ENCODE peak calls at places on chromosomes 7 and 10, in eight cellular contexts. T is A549, G is right lobe of liver, V is body of pancreas, J is adrenal gland, K is heart left ventricle, X is lower leg skin, M is IMR-90. H is an unnamed sample.

GRCh38 chr10:120423350-120424197 is 33.5 kb upstream of the PLPP4 start:
- DNase-seq in T (peak), G (peak), V (peak), J (peak), K (no peak), X (peak), M (peak), H (no peak)

GRCh38 chr7:147509052-147509480 is 1081.5 kb upstream of the C7orf33 start:
- DNase-seq in T (no peak), G (no peak), V (no peak), J (no peak), K (no peak), X (no peak), M (peak), H (no peak)

GRCh38 chr10:90181251-90181691 is 479.9 kb downstream of the KIF20B start:
- DNase-seq in T (no peak), G (no peak), V (no peak), J (no peak), K (no peak), X (no peak), M (no peak), H (no peak)

GRCh38 chr7:35286986-35287385 is 33.1 kb upstream of the TBX20 start:
- DNase-seq in T (no peak), G (no peak), V (no peak), J (no peak), K (no peak), X (no peak), M (no peak), H (no peak)

GRCh38 chr10:58299580-58299979 is 30.6 kb downstream of the CISD1 start:
- DNase-seq in T (peak), G (peak), V (peak), J (peak), K (peak), X (peak), M (peak), H (no peak)

GRCh38 chr7:74299401-74299800 is 10.2 kb downstream of the CLIP2 start:
- DNase-seq in T (no peak), G (no peak), V (no peak), J (no peak), K (no peak), X (no peak), M (no peak), H (no peak)

GRCh38 chr10:33071857-33072256 is 113.8 kb upstream of the ITGB1 start:
- DNase-seq in T (no peak), G (no peak), V (no peak), J (no peak), K (no peak), X (no peak), M (no peak), H (no peak)

GRCh38 chr7:125834421-125834820 is 904.8 kb upstream of the POT1 start:
- DNase-seq in T (no peak), G (no peak), V (no peak), J (no peak), K (no peak), X (no peak), M (no peak), H (no peak)

GRCh38 chr10:22310928-22311327 is 5.3 kb upstream of the COMMD3 start:
- DNase-seq in T (no peak), G (no peak), V (no peak), J (no peak), K (no peak), X (no peak), M (no peak), H (no peak)

GRCh38 chr10:26528048-26528447 is 89.9 kb downstream of the APBB1IP start:
- DNase-seq in T (no peak), G (no peak), V (no peak), J (peak), K (no peak), X (no peak), M (no peak), H (no peak)

GRCh38 chr7:52017802-52018679 is 701.4 kb upstream of the COBL start:
- DNase-seq in T (peak), G (peak), V (peak), J (no peak), K (no peak), X (no peak), M (no peak), H (no peak)

GRCh38 chr7:31948041-31948440 is 122.2 kb downstream of the PDE1C start:
- DNase-seq in T (peak), G (no peak), V (no peak), J (no peak), K (no peak), X (no peak), M (peak), H (no peak)

GRCh38 chr7:1481300-1481699 is 22.0 kb upstream of the MICALL2 start:
- DNase-seq in T (no peak), G (no peak), V (no peak), J (no peak), K (no peak), X (no peak), M (no peak), H (no peak)

GRCh38 chr10:127041561-127041960 is 136.3 kb downstream of the DOCK1 start:
- DNase-seq in T (no peak), G (no peak), V (no peak), J (peak), K (no peak), X (no peak), M (peak), H (no peak)

GRCh38 chr7:137337902-137338301 is 5.6 kb downstream of the PTN start:
- DNase-seq in T (no peak), G (no peak), V (no peak), J (no peak), K (no peak), X (no peak), M (no peak), H (no peak)

GRCh38 chr7:45681596-45682357 is 107.6 kb downstream of the ADCY1 start:
- DNase-seq in T (no peak), G (no peak), V (no peak), J (no peak), K (no peak), X (peak), M (no peak), H (no peak)

GRCh38 chr7:78497730-78498129 is 699.2 kb downstream of the PHTF2 start:
- DNase-seq in T (no peak), G (no peak), V (no peak), J (no peak), K (no peak), X (no peak), M (no peak), H (no peak)

GRCh38 chr10:20767028-20767427 is 130.1 kb downstream of the NEBL start:
- DNase-seq in T (no peak), G (no peak), V (no peak), J (no peak), K (no peak), X (peak), M (peak), H (no peak)

DNA sequence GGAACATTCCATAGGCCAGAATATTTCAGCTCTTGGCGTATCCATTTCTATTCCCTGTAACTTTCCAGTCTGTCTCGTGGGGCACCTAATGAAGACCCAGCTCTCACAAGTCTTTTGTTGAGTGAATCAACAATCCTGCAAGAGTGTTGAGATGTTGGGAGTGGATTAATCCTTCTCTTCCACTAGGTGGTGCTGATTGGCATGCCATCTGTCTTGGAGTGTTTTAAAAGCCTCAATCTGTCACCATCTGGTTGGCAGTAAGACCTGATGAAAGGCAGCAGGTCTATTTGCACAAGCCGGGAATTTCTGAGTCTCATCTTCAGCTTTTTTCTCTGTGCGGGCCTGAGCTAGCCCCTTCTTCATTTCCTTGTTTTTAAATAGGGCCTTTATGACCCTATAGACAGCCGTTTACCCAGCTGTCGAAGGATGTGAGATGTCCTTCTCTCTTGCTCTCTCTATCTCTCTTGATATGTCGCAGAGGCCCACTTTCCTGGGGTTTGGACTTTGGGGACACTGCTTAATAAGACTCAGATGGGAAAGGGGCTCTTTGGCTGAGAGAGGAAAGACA is 180.5 kb downstream of the ZNF365 start:
- DNase-seq in T (no peak), G (no peak), V (peak), J (no peak), K (no peak), X (no peak), M (peak), H (no peak)
- TF ChIP-seq POLR2A in T (no peak), G (no peak), V (no peak), J (no peak), K (no peak), X (no peak), M (no peak), H (no peak)

GRCh38 chr7:47514818-47515217 is 67.1 kb downstream of the TNS3 start:
- DNase-seq in T (no peak), G (no peak), V (no peak), J (no peak), K (no peak), X (no peak), M (peak), H (no peak)

GRCh38 chr7:47515305-47515834 is 66.5 kb downstream of the TNS3 start:
- DNase-seq in T (no peak), G (no peak), V (no peak), J (no peak), K (no peak), X (no peak), M (no peak), H (no peak)

GRCh38 chr7:47512481-47513176 is 69.3 kb downstream of the TNS3 start:
- DNase-seq in T (no peak), G (no peak), V (no peak), J (no peak), K (no peak), X (no peak), M (no peak), H (no peak)

GRCh38 chr7:47514367-47514766 is 67.5 kb downstream of the TNS3 start:
- DNase-seq in T (no peak), G (no peak), V (no peak), J (no peak), K (no peak), X (no peak), M (no peak), H (no peak)

DNA sequence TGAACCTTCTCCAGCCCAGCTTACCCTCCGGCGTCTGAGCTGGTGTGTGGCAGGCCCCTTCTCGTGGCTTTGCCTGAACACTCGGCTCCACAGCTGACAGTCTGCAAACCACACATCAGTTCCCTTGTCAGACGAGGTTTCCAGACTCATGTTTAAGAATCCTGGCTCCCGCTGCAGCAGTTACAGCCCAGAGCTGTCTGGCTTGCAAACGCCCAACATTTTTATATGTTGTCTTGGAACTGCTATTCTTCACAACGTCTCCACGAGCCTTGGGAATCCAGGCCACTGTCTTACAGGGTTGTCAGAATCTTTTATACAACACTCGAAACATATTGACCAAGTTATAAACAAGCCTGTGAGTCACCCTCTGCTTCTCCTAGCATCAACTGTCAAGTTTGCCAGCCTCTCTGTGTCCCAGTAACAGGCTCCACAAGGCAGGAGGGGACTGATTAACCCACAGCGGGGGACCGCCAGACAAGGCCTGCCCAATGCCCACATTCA is 68.1 kb downstream of the TNS3 start:
- DNase-seq in T (no peak), G (no peak), V (no peak), J (peak), K (no peak), X (no peak), M (peak), H (no peak)
- H3K4me3 ChIP-seq in T (no peak), G (no peak), V (no peak), J (no peak), K (no peak), X (no peak), M (no peak), H (no peak)

DNA sequence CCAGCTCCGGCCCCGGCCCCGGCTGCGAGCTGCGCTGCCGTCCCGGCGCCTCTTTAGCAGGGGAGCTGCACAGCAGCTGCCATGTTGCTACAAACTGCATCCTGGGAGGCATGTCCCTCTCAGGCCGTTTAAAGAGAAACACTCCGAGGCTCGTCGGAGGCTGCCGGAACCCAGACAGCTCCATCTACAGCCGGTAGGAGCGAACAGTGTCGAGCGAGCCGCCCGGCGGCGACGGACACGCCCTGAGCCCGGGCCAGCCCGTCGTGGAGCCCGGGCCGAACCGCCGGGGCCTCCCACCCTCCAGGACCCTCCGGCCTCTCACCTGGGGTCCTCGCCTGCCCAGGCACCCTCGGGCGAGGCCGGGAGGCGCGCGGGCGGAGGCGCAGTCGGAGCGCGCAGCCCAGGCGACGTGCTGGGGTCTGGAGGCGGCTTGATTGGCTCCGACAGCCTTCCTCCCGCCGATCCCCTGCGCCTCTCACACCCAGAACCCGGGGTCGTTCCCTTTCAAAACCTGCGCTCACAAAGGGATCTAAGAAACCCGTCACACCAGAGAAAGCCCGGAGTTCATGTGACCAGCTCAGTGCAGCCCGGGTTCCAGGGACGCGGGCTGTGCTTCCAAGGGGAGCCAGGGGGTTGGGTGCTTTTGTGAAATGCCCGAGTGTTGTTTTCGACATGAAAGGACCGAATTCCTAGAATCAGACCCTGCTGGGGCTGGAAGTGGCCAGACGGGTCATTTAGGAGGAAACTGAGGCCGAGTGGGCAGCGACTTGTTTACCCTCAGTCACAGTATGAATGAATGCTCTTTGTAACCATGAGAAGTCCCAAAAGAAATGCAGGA is at the start of gene ZNF777:
- DNase-seq in T (peak), G (peak), V (peak), J (peak), K (peak), X (peak), M (peak), H (peak)
- TF ChIP-seq POLR2A in T (peak), G (peak), V (peak), J (peak), K (peak), X (no peak), M (peak), H (peak)

GRCh38 chr7:130943981-130944380 is 210.0 kb upstream of the KLF14 start:
- DNase-seq in T (no peak), G (no peak), V (no peak), J (no peak), K (no peak), X (no peak), M (peak), H (no peak)
- H3K4me3 ChIP-seq in T (peak), G (no peak), V (no peak), J (no peak), K (peak), X (no peak), M (no peak), H (peak)

H was measured in esophagus squamous epithelium.